ENCODE peak calls at places on chromosome 11, in six cellular contexts. One of them, this sample, is unnamed.

GRCh38 chr11:898540-899190 is 11.9 kb downstream of the CHID1 start:
- DNase-seq in neural crest cell: no peak
- DNase-seq in body of pancreas: no peak
- DNase-seq in brain microvascular endothelial cell: no peak
- DNase-seq in fibroblast of pulmonary artery: peak; percentile 16
- DNase-seq in CD4-positive, alpha-beta T cell: no peak
- DNase-seq in this sample: no peak

GRCh38 chr11:1926156-1927031 is 6.9 kb downstream of the TNNT3 start:
- DNase-seq in CD4-positive, alpha-beta T cell: no peak
- DNase-seq in fibroblast of pulmonary artery: no peak
- DNase-seq in brain microvascular endothelial cell: no peak
- DNase-seq in neural crest cell: no peak
- DNase-seq in body of pancreas: no peak
- DNase-seq in this sample: no peak

GRCh38 chr11:124798991-124799383 is 1.2 kb downstream of the MSANTD2 start:
- DNase-seq in body of pancreas: no peak
- DNase-seq in fibroblast of pulmonary artery: peak; percentile 65
- DNase-seq in CD4-positive, alpha-beta T cell: no peak
- DNase-seq in brain microvascular endothelial cell: peak; percentile 43
- DNase-seq in neural crest cell: no peak
- DNase-seq in this sample: no peak

GRCh38 chr11:117809236-117810055 is 12.4 kb upstream of the DSCAML1 start:
- DNase-seq in brain microvascular endothelial cell: peak; percentile 32
- DNase-seq in CD4-positive, alpha-beta T cell: no peak
- DNase-seq in fibroblast of pulmonary artery: peak; percentile 44
- DNase-seq in neural crest cell: peak; percentile 66
- DNase-seq in body of pancreas: peak; percentile 56
- DNase-seq in this sample: peak; percentile 29

GRCh38 chr11:71140206-71140919 is 112.0 kb downstream of the SHANK2 start:
- DNase-seq in neural crest cell: no peak
- DNase-seq in fibroblast of pulmonary artery: no peak
- DNase-seq in brain microvascular endothelial cell: no peak
- DNase-seq in body of pancreas: peak; percentile 18
- DNase-seq in CD4-positive, alpha-beta T cell: no peak
- DNase-seq in this sample: no peak

GRCh38 chr11:79440451-79441158 is at the start of gene TENM4:
- DNase-seq in body of pancreas: peak; percentile 36
- DNase-seq in neural crest cell: peak; percentile 65
- DNase-seq in brain microvascular endothelial cell: no peak
- DNase-seq in CD4-positive, alpha-beta T cell: no peak
- DNase-seq in fibroblast of pulmonary artery: peak; percentile 67
- DNase-seq in this sample: peak; percentile 59

GRCh38 chr11:9759519-9760179 is 95.8 kb downstream of the SWAP70 start:
- DNase-seq in neural crest cell: no peak
- DNase-seq in CD4-positive, alpha-beta T cell: peak; percentile 76
- DNase-seq in brain microvascular endothelial cell: peak; percentile 100
- DNase-seq in body of pancreas: peak; percentile 93
- DNase-seq in fibroblast of pulmonary artery: peak; percentile 97
- DNase-seq in this sample: peak; percentile 82

GRCh38 chr11:64918056-64918455 is 1.0 kb upstream of the ATG2A start:
- DNase-seq in CD4-positive, alpha-beta T cell: peak; percentile 1
- DNase-seq in neural crest cell: no peak
- DNase-seq in fibroblast of pulmonary artery: peak; percentile 63
- DNase-seq in body of pancreas: no peak
- DNase-seq in brain microvascular endothelial cell: peak; percentile 43
- DNase-seq in this sample: no peak

GRCh38 chr11:100964400-100964799 is 165.2 kb downstream of the PGR start:
- DNase-seq in fibroblast of pulmonary artery: peak; percentile 75
- DNase-seq in brain microvascular endothelial cell: no peak
- DNase-seq in neural crest cell: no peak
- DNase-seq in CD4-positive, alpha-beta T cell: no peak
- DNase-seq in body of pancreas: no peak
- DNase-seq in this sample: no peak

GRCh38 chr11:115606223-115607220 is 102.3 kb upstream of the CADM1 start:
- DNase-seq in fibroblast of pulmonary artery: peak; percentile 3
- DNase-seq in brain microvascular endothelial cell: peak; percentile 9
- DNase-seq in CD4-positive, alpha-beta T cell: no peak
- DNase-seq in neural crest cell: no peak
- DNase-seq in body of pancreas: peak; percentile 55
- DNase-seq in this sample: no peak

GRCh38 chr11:6612816-6613136 is 760 bp upstream of the TAF10 start:
- DNase-seq in neural crest cell: peak; percentile 30
- DNase-seq in CD4-positive, alpha-beta T cell: no peak
- DNase-seq in body of pancreas: peak; percentile 66
- DNase-seq in fibroblast of pulmonary artery: no peak
- DNase-seq in brain microvascular endothelial cell: no peak
- DNase-seq in this sample: no peak

GRCh38 chr11:133911169-133911568 is 45.6 kb downstream of the IGSF9B start:
- DNase-seq in fibroblast of pulmonary artery: no peak
- DNase-seq in body of pancreas: no peak
- DNase-seq in CD4-positive, alpha-beta T cell: no peak
- DNase-seq in brain microvascular endothelial cell: no peak
- DNase-seq in neural crest cell: no peak
- DNase-seq in this sample: no peak
- TF ChIP-seq CTCF in fibroblast of pulmonary artery: no peak
- TF ChIP-seq CTCF in body of pancreas: no peak
- TF ChIP-seq CTCF in CD4-positive, alpha-beta T cell: no peak
- TF ChIP-seq CTCF in brain microvascular endothelial cell: no peak
- TF ChIP-seq CTCF in neural crest cell: peak; percentile 35
- TF ChIP-seq CTCF in this sample: no peak

GRCh38 chr11:60378359-60378758 is at the start of gene MS4A7:
- DNase-seq in CD4-positive, alpha-beta T cell: no peak
- DNase-seq in fibroblast of pulmonary artery: no peak
- DNase-seq in neural crest cell: no peak
- DNase-seq in brain microvascular endothelial cell: no peak
- DNase-seq in body of pancreas: peak; percentile 21
- DNase-seq in this sample: peak; percentile 41
- TF ChIP-seq CTCF in CD4-positive, alpha-beta T cell: no peak
- TF ChIP-seq CTCF in fibroblast of pulmonary artery: no peak
- TF ChIP-seq CTCF in neural crest cell: no peak
- TF ChIP-seq CTCF in brain microvascular endothelial cell: no peak
- TF ChIP-seq CTCF in body of pancreas: no peak
- TF ChIP-seq CTCF in this sample: no peak

DNA sequence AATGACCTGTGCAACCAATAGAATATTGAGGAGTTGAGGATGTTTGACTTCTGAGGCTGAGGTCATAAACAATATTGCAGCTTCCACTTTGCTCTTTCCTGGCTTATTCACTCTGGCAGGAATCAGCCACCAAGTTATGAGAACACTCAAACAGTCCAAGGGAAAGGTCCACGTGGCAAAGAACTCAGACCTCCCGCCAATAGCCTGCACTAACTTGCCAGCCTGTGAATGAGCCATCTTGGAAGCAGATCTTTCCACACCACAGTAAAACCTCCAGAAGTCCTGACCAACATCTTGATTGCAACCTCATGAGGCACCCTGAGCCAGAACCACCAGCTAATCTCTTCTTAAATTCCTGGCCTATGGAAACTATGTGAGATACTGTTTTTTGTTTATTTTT is 22.7 kb upstream of the PICALM start:
- DNase-seq in body of pancreas: no peak
- DNase-seq in fibroblast of pulmonary artery: peak; percentile 59
- DNase-seq in CD4-positive, alpha-beta T cell: no peak
- DNase-seq in brain microvascular endothelial cell: peak; percentile 43
- DNase-seq in neural crest cell: no peak
- DNase-seq in this sample: no peak
- TF ChIP-seq CTCF in body of pancreas: no peak
- TF ChIP-seq CTCF in fibroblast of pulmonary artery: no peak
- TF ChIP-seq CTCF in CD4-positive, alpha-beta T cell: no peak
- TF ChIP-seq CTCF in brain microvascular endothelial cell: no peak
- TF ChIP-seq CTCF in neural crest cell: no peak
- TF ChIP-seq CTCF in this sample: no peak

DNA sequence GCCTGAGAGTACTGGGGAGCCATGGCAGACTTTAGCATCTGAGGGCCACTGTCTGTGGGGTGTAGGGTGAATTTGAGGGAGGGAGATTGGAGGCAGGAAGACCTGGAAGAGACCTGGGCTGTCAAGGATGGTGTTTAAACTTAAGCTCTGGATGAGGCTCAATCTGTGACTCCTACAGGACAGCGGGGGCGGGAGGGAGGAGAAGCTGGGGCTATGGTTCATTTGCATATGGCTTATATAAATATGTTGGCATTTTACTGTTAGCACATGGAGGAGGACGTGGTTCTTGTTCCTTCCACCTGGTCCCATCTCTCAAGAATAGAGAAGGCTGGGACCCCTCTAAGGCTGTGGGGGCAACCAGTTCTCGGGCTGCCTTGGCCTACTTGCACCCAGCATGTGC is 81.5 kb downstream of the PDE2A start:
- DNase-seq in CD4-positive, alpha-beta T cell: no peak
- DNase-seq in neural crest cell: no peak
- DNase-seq in brain microvascular endothelial cell: no peak
- DNase-seq in body of pancreas: no peak
- DNase-seq in fibroblast of pulmonary artery: no peak
- DNase-seq in this sample: no peak
- TF ChIP-seq CTCF in CD4-positive, alpha-beta T cell: no peak
- TF ChIP-seq CTCF in neural crest cell: no peak
- TF ChIP-seq CTCF in brain microvascular endothelial cell: no peak
- TF ChIP-seq CTCF in body of pancreas: no peak
- TF ChIP-seq CTCF in fibroblast of pulmonary artery: no peak
- TF ChIP-seq CTCF in this sample: no peak

GRCh38 chr11:68632802-68633201 is 51.5 kb upstream of the GAL start:
- DNase-seq in CD4-positive, alpha-beta T cell: peak; percentile 43
- DNase-seq in neural crest cell: peak; percentile 36
- DNase-seq in brain microvascular endothelial cell: peak; percentile 61
- DNase-seq in fibroblast of pulmonary artery: peak; percentile 79
- DNase-seq in body of pancreas: no peak
- DNase-seq in this sample: no peak
- TF ChIP-seq CTCF in CD4-positive, alpha-beta T cell: peak; percentile 25
- TF ChIP-seq CTCF in neural crest cell: peak; percentile 72
- TF ChIP-seq CTCF in brain microvascular endothelial cell: peak; percentile 87
- TF ChIP-seq CTCF in fibroblast of pulmonary artery: peak; percentile 77
- TF ChIP-seq CTCF in body of pancreas: no peak
- TF ChIP-seq CTCF in this sample: no peak

This sample was measured in activated B cell treated with CpG ODN at 0.5 μM for 24 hours.